ENCODE peak calls at places on chromosomes 4 and X, in four cellular contexts. G, F, N and M are unnamed samples.

GRCh38 chr4:142944565-142944964 is 98.5 kb upstream of the INPP4B start:
- DNase-seq in G (no peak), F (no peak), N (no peak), M (no peak)

GRCh38 chr4:76238701-76239100 is 12.8 kb upstream of the FAM47E start:
- DNase-seq in G (no peak), F (no peak), N (no peak), M (no peak)

GRCh38 chr4:133968174-133968573 is 233.4 kb downstream of the PABPC4L start:
- DNase-seq in G (no peak), F (no peak), N (no peak), M (no peak)

GRCh38 chr4:185817403-185817818 is 5.4 kb upstream of the SORBS2 start:
- DNase-seq in G (no peak), F (peak), N (no peak), M (no peak)

GRCh38 chrX:101348452-101349222 is at the start of gene TIMM8A:
- DNase-seq in G (peak), F (peak), N (peak), M (peak)

GRCh38 chrX:129875669-129876068 is 30.3 kb upstream of the UTP14A start:
- DNase-seq in G (no peak), F (no peak), N (no peak), M (no peak)

GRCh38 chr4:38868055-38868965 is 704 bp downstream of the FAM114A1 start:
- DNase-seq in G (no peak), F (no peak), N (no peak), M (peak)

GRCh38 chr4:182826391-182826790 is 90.8 kb downstream of the DCTD start:
- DNase-seq in G (no peak), F (no peak), N (no peak), M (no peak)

GRCh38 chrX:69562904-69563568 is 52.9 kb upstream of the EDA start:
- DNase-seq in G (no peak), F (peak), N (no peak), M (no peak)

GRCh38 chrX:119516157-119516702 is 48.0 kb downstream of the SLC25A5 start:
- DNase-seq in G (peak), F (peak), N (peak), M (no peak)

GRCh38 chrX:77451041-77451440 is 3.9 kb downstream of the FGF16 start:
- DNase-seq in G (no peak), F (no peak), N (no peak), M (no peak)

GRCh38 chrX:51487960-51488267 is 8.5 kb downstream of the NUDT11 start:
- DNase-seq in G (no peak), F (no peak), N (no peak), M (no peak)

GRCh38 chr4:133058701-133059100 is 90.4 kb upstream of the PCDH10 start:
- DNase-seq in G (no peak), F (no peak), N (no peak), M (no peak)

DNA sequence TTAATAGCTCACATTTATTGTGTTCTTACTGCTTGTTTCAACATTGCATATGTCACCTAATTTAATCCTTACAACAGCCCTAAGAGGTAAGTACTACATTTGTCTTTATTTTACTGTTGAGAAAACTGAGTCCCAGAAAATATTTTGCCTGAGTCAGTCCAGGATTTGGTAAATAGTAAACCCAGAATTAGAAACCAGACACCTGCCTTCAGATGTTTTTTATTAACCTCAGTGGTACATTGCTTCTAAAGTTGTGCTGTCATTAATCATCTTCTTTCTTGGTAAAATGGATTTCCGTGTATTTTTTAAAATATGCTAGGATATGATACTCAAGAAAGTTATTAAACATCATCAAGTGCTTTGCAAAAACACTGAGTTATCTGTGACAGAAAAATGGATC is 31.4 kb downstream of the USP53 start:
- DNase-seq in G (no peak), F (no peak), N (no peak), M (no peak)
- TF ChIP-seq MAFK in G (no peak), F (no peak), N (no peak), M (no peak)

DNA sequence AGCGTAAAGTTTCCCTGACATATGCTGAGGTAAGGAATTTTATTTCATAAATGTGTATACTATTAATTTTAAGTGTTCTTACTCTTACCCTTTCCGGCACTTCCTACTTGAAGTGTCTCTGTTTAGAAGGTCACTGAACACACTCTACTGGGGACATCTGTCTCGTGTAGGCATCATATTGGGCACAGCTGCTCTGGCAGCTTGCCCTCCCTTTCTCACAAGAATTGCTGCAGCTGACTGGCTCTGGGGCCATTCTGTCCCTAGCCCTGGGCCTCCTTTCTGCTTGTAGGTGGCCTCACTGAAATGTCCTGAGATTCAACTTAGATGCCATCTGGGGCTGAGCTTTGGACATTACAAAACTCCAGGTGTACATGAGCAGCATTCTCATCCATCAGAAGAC is 49.5 kb downstream of the SMAD1 start:
- DNase-seq in G (no peak), F (no peak), N (no peak), M (no peak)
- TF ChIP-seq MAX in G (no peak), F (no peak), N (no peak), M (no peak)

GRCh38 chr4:138406881-138407280 is 164.7 kb upstream of the SLC7A11 start:
- DNase-seq in G (no peak), F (no peak), N (no peak), M (no peak)

GRCh38 chr4:138407329-138407728 is 165.2 kb upstream of the SLC7A11 start:
- DNase-seq in G (no peak), F (no peak), N (no peak), M (no peak)

GRCh38 chr4:138404801-138405200 is 162.7 kb upstream of the SLC7A11 start:
- DNase-seq in G (no peak), F (no peak), N (no peak), M (no peak)

GRCh38 chr4:138405439-138405838 is 163.3 kb upstream of the SLC7A11 start:
- DNase-seq in G (no peak), F (no peak), N (no peak), M (no peak)

GRCh38 chr4:138405934-138406567 is 163.9 kb upstream of the SLC7A11 start:
- DNase-seq in G (no peak), F (no peak), N (no peak), M (no peak)
- TF ChIP-seq MAFK in G (no peak), F (no peak), N (no peak), M (no peak)

GRCh38 chr4:153110739-153111138 is 93.5 kb upstream of the TRIM2 start:
- DNase-seq in G (no peak), F (no peak), N (no peak), M (no peak)
- TF ChIP-seq MAX in G (no peak), F (no peak), N (no peak), M (no peak)

DNA sequence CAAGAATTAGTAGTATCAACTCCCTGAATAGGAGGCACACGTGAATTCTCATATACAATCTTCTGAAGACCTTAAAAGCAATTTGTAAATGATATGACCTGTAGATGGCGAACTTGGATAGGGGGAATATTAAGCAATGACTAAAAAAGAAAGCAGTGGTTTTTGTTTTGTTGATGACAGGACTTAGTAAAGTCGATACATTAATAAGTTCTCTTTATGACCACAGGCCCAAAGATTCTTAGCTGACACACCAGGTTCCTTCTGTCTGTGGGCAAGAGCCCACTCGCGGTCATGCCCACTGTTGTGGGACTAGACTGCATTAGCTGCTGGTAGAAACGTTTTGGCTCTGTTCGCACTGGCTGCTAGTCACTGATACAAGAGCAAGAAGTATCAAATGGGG is 30.8 kb downstream of the ALPK1 start:
- DNase-seq in G (no peak), F (peak), N (peak), M (no peak)
- TF ChIP-seq MAFK in G (no peak), F (no peak), N (no peak), M (no peak)

GRCh38 chr4:85565761-85566480 is 91.0 kb downstream of the ARHGAP24 start:
- DNase-seq in G (no peak), F (no peak), N (no peak), M (no peak)
- TF ChIP-seq MAX in G (no peak), F (no peak), N (no peak), M (no peak)

DNA sequence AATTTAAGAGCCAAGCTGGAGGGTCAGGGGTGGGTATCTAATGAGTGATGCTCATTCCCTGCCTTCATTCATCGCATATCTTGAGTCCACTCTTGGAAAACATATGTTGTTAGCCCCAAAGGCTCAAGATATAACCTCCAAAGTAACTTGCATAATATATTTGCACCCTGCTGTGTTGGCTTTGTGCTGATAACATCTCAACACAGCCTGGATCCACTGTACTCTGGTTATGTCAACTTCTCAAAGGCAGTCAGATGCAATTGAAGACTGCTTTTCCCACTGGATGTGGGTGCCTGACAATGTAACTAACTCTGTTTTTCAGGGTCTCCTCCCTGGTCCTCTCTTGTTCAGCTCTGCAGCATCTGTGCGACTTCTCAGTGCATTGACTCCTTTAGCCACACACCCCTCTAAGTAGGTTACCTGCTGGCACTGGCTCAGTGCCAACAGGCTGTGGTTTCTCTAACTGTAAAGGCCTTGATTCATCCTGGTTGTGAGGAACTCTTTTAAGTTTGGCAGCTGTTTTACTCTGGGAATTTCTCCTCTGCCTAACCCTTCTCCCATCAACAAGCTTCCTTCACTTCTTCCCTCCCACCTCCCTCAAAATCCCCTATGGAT is 28.1 kb downstream of the SLC16A2 start:
- DNase-seq in G (no peak), F (no peak), N (no peak), M (no peak)
- TF ChIP-seq MAFK in G (no peak), F (no peak), N (no peak), M (no peak)

GRCh38 chr4:22391548-22391947 is 124.3 kb downstream of the ADGRA3 start:
- DNase-seq in G (no peak), F (no peak), N (no peak), M (no peak)

GRCh38 chr4:22384154-22384553 is 131.7 kb downstream of the ADGRA3 start:
- DNase-seq in G (no peak), F (no peak), N (no peak), M (no peak)

GRCh38 chr4:22385615-22386014 is 130.3 kb downstream of the ADGRA3 start:
- DNase-seq in G (no peak), F (no peak), N (no peak), M (no peak)

GRCh38 chr4:22389240-22389871 is 126.5 kb downstream of the ADGRA3 start:
- DNase-seq in G (peak), F (peak), N (peak), M (no peak)
- TF ChIP-seq MAX in G (no peak), F (no peak), N (no peak), M (no peak)